ENCODE peak calls at places on chromosomes 4 and X, in seven cellular contexts. U, R, D, O, G, E and H are unnamed samples.

GRCh38 chr4:107247738-107248137 is 211.6 kb upstream of the DKK2 start:
- DNase-seq in O (no peak), U (peak; percentile 19), R (no peak), G (peak; percentile 5), E (no peak), D (no peak), H (no peak)

GRCh38 chr4:11483076-11483475 is 54.4 kb upstream of the HS3ST1 start:
- DNase-seq in E (no peak), G (no peak), O (no peak), D (peak; percentile 15), U (no peak), R (no peak), H (no peak)

GRCh38 chrX:132063862-132064261 is 40.8 kb downstream of the STK26 start:
- DNase-seq in D (no peak), U (no peak), R (no peak), O (no peak), G (no peak), E (no peak), H (no peak)

GRCh38 chr4:80926891-80927290 is 103.6 kb upstream of the BMP3 start:
- DNase-seq in E (no peak), G (no peak), R (no peak), D (no peak), U (no peak), O (no peak), H (no peak)

GRCh38 chr4:1576200-1576960 is 107.7 kb downstream of the FAM53A start:
- DNase-seq in R (peak; percentile 65), E (no peak), D (no peak), U (no peak), G (no peak), O (no peak), H (no peak)

GRCh38 chrX:12595746-12596145 is 195.5 kb upstream of the PRPS2 start:
- DNase-seq in G (no peak), O (no peak), R (no peak), D (no peak), E (no peak), U (no peak), H (no peak)

GRCh38 chrX:42472727-42473126 is 305.2 kb downstream of the PPP1R2C start:
- DNase-seq in E (no peak), G (no peak), D (no peak), O (no peak), R (no peak), U (no peak), H (no peak)

GRCh38 chrX:16839852-16840460 is 30.2 kb downstream of the RBBP7 start:
- DNase-seq in O (no peak), R (no peak), U (peak; percentile 62), E (peak; percentile 54), G (peak; percentile 79), D (no peak), H (no peak)

GRCh38 chr4:77818077-77818666 is 996 bp downstream of the CNOT6L start:
- DNase-seq in D (peak; percentile 88), R (peak; percentile 93), G (peak; percentile 87), E (peak; percentile 66), U (peak; percentile 67), O (peak; percentile 76), H (no peak)

GRCh38 chrX:81316163-81316562 is 114.3 kb downstream of the SH3BGRL start:
- DNase-seq in U (no peak), R (no peak), D (no peak), E (no peak), G (peak; percentile 34), O (no peak), H (no peak)

GRCh38 chr4:16259531-16260246 is 33.4 kb upstream of the TAPT1 start:
- DNase-seq in U (no peak), G (peak; percentile 64), D (no peak), R (no peak), O (no peak), E (no peak), H (no peak)

GRCh38 chr4:82774711-82775171 is 23.9 kb downstream of the SCD5 start:
- DNase-seq in O (no peak), U (no peak), E (peak; percentile 21), R (no peak), G (no peak), D (no peak), H (no peak)

GRCh38 chr4:2284161-2284933 is 22.4 kb upstream of the MXD4 start:
- DNase-seq in D (no peak), E (no peak), O (no peak), G (no peak), U (no peak), R (peak; percentile 54), H (no peak)

GRCh38 chr4:25441519-25442117 is 64.6 kb downstream of the ANAPC4 start:
- DNase-seq in R (no peak), U (no peak), D (peak; percentile 77), O (peak; percentile 68), E (peak; percentile 71), G (peak; percentile 79), H (no peak)

GRCh38 chr4:137967480-137968190 is 274.5 kb downstream of the SLC7A11 start:
- DNase-seq in O (no peak), G (no peak), E (no peak), U (no peak), D (no peak), R (no peak), H (no peak)

GRCh38 chr4:188145626-188146025 is 6.4 kb downstream of the TRIML1 start:
- DNase-seq in O (no peak), G (no peak), E (no peak), R (no peak), D (no peak), U (no peak), H (no peak)

GRCh38 chr4:3686746-3687145 is 79.4 kb upstream of the ADRA2C start:
- DNase-seq in D (no peak), E (peak; percentile 0), R (no peak), U (no peak), O (no peak), G (no peak), H (no peak)

GRCh38 chrX:23525531-23525930 is 141.8 kb upstream of the PRDX4 start:
- DNase-seq in U (no peak), D (no peak), O (peak; percentile 48), R (no peak), E (no peak), G (no peak), H (no peak)

GRCh38 chrX:72430405-72430968 is 124.8 kb upstream of the CITED1 start:
- DNase-seq in D (peak; percentile 10), E (no peak), R (no peak), U (no peak), G (peak; percentile 9), O (no peak), H (no peak)

GRCh38 chr4:69800599-69800998 is 40.2 kb upstream of the SULT1B1 start:
- DNase-seq in O (no peak), G (peak; percentile 65), U (no peak), D (peak; percentile 86), E (no peak), R (no peak), H (no peak)

GRCh38 chr4:115562506-115562905 is 449.1 kb upstream of the NDST4 start:
- DNase-seq in R (no peak), O (no peak), D (no peak), G (no peak), U (no peak), E (no peak), H (no peak)

GRCh38 chr4:186149872-186150271 is 41.5 kb upstream of the CYP4V2 start:
- DNase-seq in D (peak; percentile 41), R (no peak), U (peak; percentile 36), G (peak; percentile 86), E (peak; percentile 93), O (peak; percentile 62), H (peak; percentile 67)
- TF ChIP-seq CTCF in D (peak; percentile 83), R (peak; percentile 36), U (no peak), G (peak; percentile 64), E (peak; percentile 93), O (no peak), H (peak; percentile 81)

GRCh38 chrX:9180623-9181022 is 146.7 kb upstream of the FAM9B start:
- DNase-seq in R (no peak), D (no peak), U (no peak), E (peak; percentile 65), O (no peak), G (no peak), H (no peak)
- TF ChIP-seq CTCF in R (no peak), D (no peak), U (no peak), E (peak; percentile 46), O (no peak), G (no peak), H (no peak)

DNA sequence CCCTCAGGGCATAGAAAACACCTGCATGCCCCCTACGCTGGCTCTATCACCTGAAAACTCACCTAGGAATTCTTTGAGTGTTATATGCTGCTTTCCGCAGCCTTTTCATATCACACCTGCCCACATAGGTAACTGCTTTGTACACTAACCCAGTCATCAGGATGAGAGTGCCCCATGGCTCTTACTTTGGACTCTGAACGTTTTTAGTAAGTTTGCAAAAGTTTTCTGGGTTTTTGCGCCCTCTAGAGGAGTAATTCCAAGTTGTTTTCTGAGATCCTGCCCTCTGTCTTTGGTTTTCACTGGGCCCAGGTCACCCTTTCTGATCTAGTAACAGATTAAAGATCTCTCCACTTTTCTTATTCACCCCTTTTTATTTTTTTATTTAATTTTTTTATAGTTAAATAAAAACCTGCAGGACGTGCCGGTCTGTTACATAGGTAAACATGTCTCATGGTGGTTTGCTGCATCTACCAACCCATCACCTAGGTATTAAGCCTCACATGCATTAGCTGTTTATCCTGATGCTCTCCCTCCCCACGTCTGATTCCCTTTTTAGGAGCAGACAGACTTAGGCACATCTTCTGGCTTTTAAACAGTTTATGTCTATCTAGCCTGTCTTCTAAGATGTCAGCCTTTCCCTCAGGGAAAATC is 139.2 kb downstream of the NWD2 start:
- DNase-seq in U (no peak), E (peak; percentile 36), O (no peak), G (peak; percentile 40), R (no peak), D (peak; percentile 13), H (no peak)
- TF ChIP-seq CTCF in U (no peak), E (peak; percentile 81), O (no peak), G (peak; percentile 57), R (no peak), D (peak; percentile 44), H (peak; percentile 84)

GRCh38 chr4:140149851-140150635 is 3.9 kb downstream of the MAML3 start:
- DNase-seq in R (peak; percentile 89), U (peak; percentile 74), E (peak; percentile 75), G (peak; percentile 49), O (peak; percentile 80), D (peak; percentile 69), H (peak; percentile 77)
- TF ChIP-seq CTCF in R (peak; percentile 19), U (no peak), E (no peak), G (peak; percentile 7), O (no peak), D (no peak), H (peak; percentile 57)

GRCh38 chr4:154623995-154624394 is 11.5 kb upstream of the FGG start:
- DNase-seq in E (no peak), O (no peak), R (no peak), D (no peak), G (no peak), U (no peak), H (no peak)

GRCh38 chr4:154620111-154620510 is 7.7 kb upstream of the FGG start:
- DNase-seq in O (no peak), D (no peak), U (no peak), G (no peak), R (no peak), E (no peak), H (no peak)

GRCh38 chr4:154626793-154627484 is 14.5 kb upstream of the FGG start:
- DNase-seq in E (peak; percentile 88), R (peak; percentile 89), U (no peak), G (peak; percentile 44), D (peak; percentile 46), O (peak; percentile 65), H (peak; percentile 77)

GRCh38 chr4:154618708-154619315 is 6.4 kb upstream of the FGG start:
- DNase-seq in E (peak; percentile 66), G (peak; percentile 61), D (peak; percentile 52), U (no peak), O (peak; percentile 70), R (no peak), H (no peak)

GRCh38 chr4:154622598-154622997 is 10.1 kb upstream of the FGG start:
- DNase-seq in D (peak; percentile 27), E (no peak), G (peak; percentile 56), U (no peak), O (no peak), R (no peak), H (no peak)
- TF ChIP-seq CTCF in D (peak; percentile 24), E (peak; percentile 73), G (peak; percentile 60), U (no peak), O (no peak), R (peak; percentile 42), H (peak; percentile 76)